ENCODE peak calls at places on chromosomes 4 and X, in four cellular contexts. One of them, this sample, is unnamed.

GRCh38 chrX:16466640-16467432 is 183.1 kb upstream of the S100G start:
- DNase-seq in LoVo: peak; percentile 24
- DNase-seq in EL: peak; percentile 73
- DNase-seq in CD8-positive, alpha-beta memory T cell: no peak
- DNase-seq in this sample: peak; percentile 60

GRCh38 chrX:137195991-137196390 is 162.2 kb upstream of the GPR101 start:
- DNase-seq in LoVo: no peak
- DNase-seq in EL: peak; percentile 3
- DNase-seq in CD8-positive, alpha-beta memory T cell: no peak
- DNase-seq in this sample: peak; percentile 51

GRCh38 chrX:140123446-140123845 is 158.1 kb upstream of the CXorf66 start:
- DNase-seq in LoVo: no peak
- DNase-seq in EL: no peak
- DNase-seq in CD8-positive, alpha-beta memory T cell: no peak
- DNase-seq in this sample: peak; percentile 24

GRCh38 chr4:173360587-173361221 is 10.1 kb upstream of the SAP30 start:
- DNase-seq in LoVo: peak; percentile 12
- DNase-seq in EL: peak; percentile 19
- DNase-seq in CD8-positive, alpha-beta memory T cell: no peak
- DNase-seq in this sample: peak; percentile 52

GRCh38 chr4:77201857-77202256 is 44.9 kb downstream of the CCNG2 start:
- DNase-seq in LoVo: peak; percentile 42
- DNase-seq in EL: no peak
- DNase-seq in CD8-positive, alpha-beta memory T cell: no peak
- DNase-seq in this sample: peak; percentile 36

GRCh38 chrX:4622768-4623167 is 909.3 kb upstream of the PRKX start:
- DNase-seq in LoVo: no peak
- DNase-seq in EL: no peak
- DNase-seq in CD8-positive, alpha-beta memory T cell: no peak
- DNase-seq in this sample: no peak

GRCh38 chr4:176306837-176307590 is 12.8 kb upstream of the SPCS3 start:
- DNase-seq in LoVo: no peak
- DNase-seq in EL: no peak
- DNase-seq in CD8-positive, alpha-beta memory T cell: no peak
- DNase-seq in this sample: no peak

GRCh38 chr4:154416183-154416543 is 75.4 kb downstream of the DCHS2 start:
- DNase-seq in LoVo: no peak
- DNase-seq in EL: peak; percentile 1
- DNase-seq in CD8-positive, alpha-beta memory T cell: no peak
- DNase-seq in this sample: peak; percentile 4

GRCh38 chr4:6591305-6591704 is 16.3 kb downstream of the MAN2B2 start:
- DNase-seq in LoVo: no peak
- DNase-seq in EL: no peak
- DNase-seq in CD8-positive, alpha-beta memory T cell: no peak
- DNase-seq in this sample: no peak

GRCh38 chr4:104751468-104751867 is 256.8 kb upstream of the CXXC4 start:
- DNase-seq in LoVo: no peak
- DNase-seq in EL: no peak
- DNase-seq in CD8-positive, alpha-beta memory T cell: no peak
- DNase-seq in this sample: no peak

GRCh38 chr4:74418063-74418670 is 26.8 kb upstream of the AREG start:
- DNase-seq in LoVo: peak; percentile 83
- DNase-seq in EL: peak; percentile 88
- DNase-seq in CD8-positive, alpha-beta memory T cell: no peak
- DNase-seq in this sample: peak; percentile 84

GRCh38 chr4:150415213-150415612 is 166.7 kb upstream of the MAB21L2 start:
- DNase-seq in LoVo: no peak
- DNase-seq in EL: peak; percentile 7
- DNase-seq in CD8-positive, alpha-beta memory T cell: no peak
- DNase-seq in this sample: no peak

GRCh38 chr4:74480267-74480666 is 35.3 kb downstream of the AREG start:
- DNase-seq in LoVo: no peak
- DNase-seq in EL: no peak
- DNase-seq in CD8-positive, alpha-beta memory T cell: no peak
- DNase-seq in this sample: no peak

GRCh38 chrX:97609357-97609756 is 725.6 kb downstream of the RPA4 start:
- DNase-seq in LoVo: no peak
- DNase-seq in EL: no peak
- DNase-seq in CD8-positive, alpha-beta memory T cell: no peak
- DNase-seq in this sample: no peak

GRCh38 chr4:7651461-7651921 is 216.8 kb upstream of the PSAPL1 start:
- DNase-seq in LoVo: no peak
- DNase-seq in EL: peak; percentile 63
- DNase-seq in CD8-positive, alpha-beta memory T cell: no peak
- DNase-seq in this sample: peak; percentile 18